ENCODE peak calls at places on chromosomes 1 and 21, in four cellular contexts. E is SK-N-SH, F is HCT116, H is K562. W is an unnamed sample.

GRCh38 chr1:154975409-154976205 is 1.1 kb downstream of the CKS1B start:
- DNase-seq in E (no peak), F (no peak), H (no peak), W (peak)

GRCh38 chr1:7302873-7303272 is 468.2 kb upstream of the VAMP3 start:
- DNase-seq in E (peak), F (no peak), H (no peak), W (peak)

GRCh38 chr1:43587594-43587993 is 56.9 kb downstream of the PTPRF start:
- DNase-seq in E (no peak), F (no peak), H (no peak), W (no peak)

GRCh38 chr1:115332813-115333608 is 5.0 kb downstream of the NGF start:
- DNase-seq in E (no peak), F (no peak), H (no peak), W (no peak)

GRCh38 chr21:43802713-43803313 is 13.4 kb downstream of the RRP1 start:
- DNase-seq in E (no peak), F (no peak), H (no peak), W (no peak)

GRCh38 chr21:41141031-41141457 is 26.9 kb upstream of the BACE2 start:
- DNase-seq in E (no peak), F (no peak), H (no peak), W (peak)

GRCh38 chr1:118143828-118144227 is 41.2 kb downstream of the SPAG17 start:
- DNase-seq in E (no peak), F (no peak), H (no peak), W (no peak)

GRCh38 chr1:215273838-215274516 is 191.4 kb downstream of the KCNK2 start:
- DNase-seq in E (no peak), F (peak), H (no peak), W (no peak)

GRCh38 chr1:161792740-161793139 is 26.6 kb downstream of the ATF6 start:
- DNase-seq in E (peak), F (peak), H (peak), W (peak)

GRCh38 chr1:30880631-30881155 is 27.9 kb downstream of the SDC3 start:
- DNase-seq in E (no peak), F (no peak), H (no peak), W (no peak)

GRCh38 chr1:183989078-183989577 is 48.4 kb downstream of the COLGALT2 start:
- DNase-seq in E (no peak), F (no peak), H (peak), W (no peak)

GRCh38 chr1:68230901-68231626 is 1.3 kb downstream of the WLS start:
- DNase-seq in E (peak), F (no peak), H (no peak), W (no peak)

GRCh38 chr1:11802973-11803885 is 2.5 kb downstream of the MTHFR start:
- DNase-seq in E (peak), F (peak), H (peak), W (no peak)
- TF ChIP-seq JUND in E (no peak), F (no peak), H (peak), W (no peak)

GRCh38 chr1:164728719-164729118 is 169.7 kb downstream of the PBX1 start:
- DNase-seq in E (no peak), F (no peak), H (no peak), W (no peak)
- TF ChIP-seq JUND in E (no peak), F (no peak), H (no peak), W (no peak)

DNA sequence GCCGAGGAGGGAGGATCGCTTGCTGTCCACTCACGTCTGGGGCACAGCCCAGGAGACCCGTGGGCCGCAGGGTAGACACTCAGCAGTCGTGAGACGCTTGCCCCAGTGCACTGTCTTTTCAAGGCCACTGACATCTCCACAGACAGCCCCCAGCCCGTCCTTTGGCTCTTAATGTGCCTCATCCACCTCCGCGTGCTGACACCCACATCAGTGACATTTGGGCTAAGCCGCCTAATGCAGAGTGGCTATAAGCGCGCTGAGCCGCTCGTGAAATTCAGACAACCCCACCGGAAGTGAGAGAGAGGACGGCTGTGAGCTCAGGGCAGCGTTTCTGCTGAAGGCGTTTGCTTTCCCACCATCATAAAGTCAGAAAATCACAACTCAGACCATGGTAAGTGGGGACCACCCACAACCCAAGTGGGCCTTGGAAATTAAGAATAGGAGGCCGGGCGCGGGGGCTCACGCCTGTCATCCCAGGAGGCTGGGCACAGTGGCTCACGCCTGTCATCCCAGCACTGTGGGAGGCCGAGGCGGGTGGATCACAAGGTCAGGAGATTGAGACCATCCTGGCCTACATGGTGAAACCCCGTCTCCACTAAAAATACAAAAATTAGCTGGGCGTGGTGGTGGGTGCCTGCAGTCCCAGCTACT is 8.4 kb downstream of the SLC35E2B start:
- DNase-seq in E (peak), F (no peak), H (no peak), W (no peak)
- TF ChIP-seq JUND in E (no peak), F (no peak), H (no peak), W (no peak)

DNA sequence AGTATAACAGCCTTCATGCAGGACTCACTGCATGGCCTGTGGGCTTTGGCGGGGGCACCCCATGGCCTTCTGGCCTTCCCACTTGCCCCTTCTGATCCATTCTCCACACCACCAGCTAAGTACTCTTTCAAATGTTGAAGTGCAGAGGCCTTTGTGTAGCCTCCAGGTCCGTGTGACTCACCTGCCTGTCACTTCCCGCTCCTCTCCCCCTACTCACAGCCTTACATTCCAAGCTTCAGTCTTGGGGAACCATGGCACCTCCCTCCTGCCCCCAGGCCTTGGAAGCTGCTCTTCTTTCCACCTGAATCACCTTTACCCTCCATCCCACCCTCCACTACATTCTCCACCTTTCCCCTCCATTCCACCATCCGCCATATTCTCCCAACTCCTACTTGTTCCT is 69.6 kb downstream of the PGM1 start:
- DNase-seq in E (no peak), F (peak), H (no peak), W (no peak)
- TF ChIP-seq JUND in E (no peak), F (peak), H (no peak), W (no peak)

DNA sequence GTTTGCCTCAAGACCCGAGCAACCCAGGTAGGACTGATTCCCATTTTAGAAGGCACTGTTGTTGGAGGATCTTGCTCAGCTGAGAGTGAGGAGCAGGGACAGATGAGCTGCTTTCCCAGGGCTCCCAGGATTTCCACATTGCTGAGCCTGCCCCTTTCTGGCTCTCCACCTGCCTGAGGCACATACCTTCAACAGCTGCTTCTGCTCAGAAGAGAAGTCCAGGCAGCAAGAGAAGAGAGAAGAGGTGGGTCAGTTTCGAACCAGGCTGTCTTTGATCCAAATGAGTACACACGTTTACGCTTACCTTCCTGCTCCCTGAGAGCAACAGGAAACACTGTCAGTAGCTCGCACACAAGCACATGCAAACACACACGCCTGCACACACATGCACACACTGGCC is 5.6 kb downstream of the TNNT2 start:
- DNase-seq in E (no peak), F (no peak), H (no peak), W (peak)
- TF ChIP-seq JUND in E (no peak), F (no peak), H (no peak), W (no peak)

GRCh38 chr1:182101415-182102041 is 40.0 kb upstream of the ZNF648 start:
- DNase-seq in E (no peak), F (peak), H (no peak), W (peak)
- TF ChIP-seq JUND in E (no peak), F (peak), H (no peak), W (no peak)

GRCh38 chr1:201773764-201774163 is 55.2 kb upstream of the IPO9 start:
- DNase-seq in E (no peak), F (no peak), H (no peak), W (no peak)
- TF ChIP-seq JUND in E (no peak), F (no peak), H (no peak), W (no peak)

GRCh38 chr1:165927169-165927568 is 99.8 kb downstream of the UCK2 start:
- DNase-seq in E (no peak), F (no peak), H (no peak), W (no peak)
- TF ChIP-seq JUND in E (no peak), F (no peak), H (no peak), W (no peak)